ENCODE peak calls at places on chromosomes 1 and 21, in ten cellular contexts. P is adrenal gland; F is fibroblast of the aortic adventitia; Y is left lung; N is right lobe of liver; X is CD8-positive, alpha-beta T cell; I is OCI-LY7; D is astrocyte of the spinal cord; C is fibroblast of pulmonary artery; G is cardiac muscle cell. V is an unnamed sample.

GRCh38 chr1:2415801-2416208 is 3.4 kb upstream of the PEX10 start:
- DNase-seq in Y (no peak), C (no peak), N (no peak), G (no peak), P (no peak), D (no peak), X (peak), F (no peak), I (peak), V (no peak)

GRCh38 chr1:245378352-245379144 is 223.8 kb downstream of the KIF26B start:
- DNase-seq in Y (no peak), I (no peak), F (no peak), P (no peak), G (no peak), D (no peak), X (no peak), C (no peak), N (no peak), V (no peak)

GRCh38 chr1:201184734-201185453 is 5.7 kb upstream of the IGFN1 start:
- DNase-seq in G (peak), X (no peak), P (peak), F (peak), I (peak), C (peak), Y (no peak), D (peak), N (peak), V (peak)

GRCh38 chr1:18726388-18726787 is 95.7 kb downstream of the PAX7 start:
- DNase-seq in I (no peak), Y (no peak), C (no peak), G (no peak), F (no peak), N (no peak), X (no peak), P (no peak), D (no peak), V (no peak)

GRCh38 chr1:2180297-2181245 is 14.0 kb downstream of the FAAP20 start:
- DNase-seq in F (no peak), Y (no peak), N (no peak), P (no peak), X (no peak), D (no peak), I (no peak), G (no peak), C (no peak), V (no peak)

GRCh38 chr21:34280389-34280795 is 83.4 kb upstream of the KCNE2 start:
- DNase-seq in P (no peak), N (no peak), Y (no peak), X (no peak), F (peak), G (peak), D (no peak), C (peak), I (no peak), V (peak)

GRCh38 chr21:35475006-35475405 is 425.9 kb upstream of the RUNX1 start:
- DNase-seq in G (peak), C (peak), D (no peak), Y (no peak), P (peak), F (peak), I (no peak), N (no peak), X (no peak), V (peak)

GRCh38 chr21:34845521-34846213 is 176.9 kb downstream of the CLIC6 start:
- DNase-seq in F (peak), I (peak), N (no peak), D (peak), X (no peak), G (peak), C (peak), Y (peak), P (no peak), V (peak)

GRCh38 chr1:33946836-33947235 is 83.0 kb downstream of the HMGB4 start:
- DNase-seq in Y (no peak), I (no peak), X (no peak), N (no peak), G (no peak), P (no peak), F (no peak), D (no peak), C (no peak), V (no peak)

GRCh38 chr21:24994717-24995116 is 612.6 kb downstream of the MRPL39 start:
- DNase-seq in X (no peak), C (no peak), D (no peak), Y (no peak), I (no peak), P (no peak), F (no peak), G (no peak), N (no peak), V (no peak)

GRCh38 chr1:24966724-24967346 is 36.8 kb upstream of the RUNX3 start:
- DNase-seq in G (peak), P (no peak), I (no peak), F (peak), X (peak), D (peak), N (no peak), Y (peak), C (peak), V (peak)

GRCh38 chr1:99590578-99591209 is 55.2 kb upstream of the PALMD start:
- DNase-seq in D (peak), G (peak), I (no peak), C (peak), P (peak), F (peak), N (no peak), X (no peak), Y (no peak), V (peak)

GRCh38 chr1:29458737-29459550 is 222.6 kb downstream of the PTPRU start:
- DNase-seq in N (peak), F (no peak), C (no peak), Y (no peak), D (no peak), I (no peak), G (no peak), X (no peak), P (no peak), V (no peak)

GRCh38 chr1:40860706-40861226 is 1.4 kb downstream of the CITED4 start:
- DNase-seq in F (no peak), X (no peak), Y (no peak), P (peak), I (no peak), N (peak), D (no peak), G (no peak), C (no peak), V (no peak)

DNA sequence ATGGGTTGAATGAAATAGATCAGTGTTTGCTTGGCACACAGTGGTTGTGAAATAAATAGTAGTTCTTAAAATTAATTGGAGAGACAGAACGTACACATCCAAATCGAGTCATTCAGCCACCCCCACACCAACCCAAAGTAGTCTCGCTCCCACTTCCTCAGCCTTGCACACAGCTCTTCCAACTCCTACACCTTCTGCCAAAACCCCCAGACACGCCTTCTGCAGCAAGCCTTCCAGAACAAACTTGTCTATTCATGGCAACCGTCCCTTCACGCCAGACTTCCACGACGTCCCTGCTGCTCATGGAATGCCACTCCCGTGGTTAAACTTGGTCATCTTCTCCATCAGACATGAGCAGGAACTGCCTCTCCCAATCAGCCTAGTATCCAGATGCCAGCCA is 37.5 kb upstream of the RD3 start:
- DNase-seq in D (no peak), C (peak), Y (no peak), X (no peak), P (no peak), I (no peak), G (peak), F (peak), N (no peak), V (no peak)
- H3K4me3 ChIP-seq in D (no peak), C (no peak), Y (no peak), X (no peak), P (no peak), I (no peak), G (no peak), F (no peak), N (no peak), V (no peak)

GRCh38 chr21:41800425-41801186 is 33.8 kb upstream of the RIPK4 start:
- DNase-seq in D (no peak), P (no peak), C (no peak), I (no peak), G (no peak), N (no peak), X (no peak), Y (no peak), F (no peak), V (no peak)
- TF ChIP-seq CTCF in D (no peak), P (no peak), C (no peak), I (no peak), G (no peak), N (no peak), X (no peak), Y (no peak), F (no peak), V (no peak)

GRCh38 chr1:171845998-171846397 is 4.7 kb downstream of the DNM3 start:
- DNase-seq in N (no peak), G (no peak), C (no peak), X (no peak), P (no peak), I (no peak), Y (no peak), F (no peak), D (no peak), V (no peak)

GRCh38 chr1:171841050-171841910 is at the start of gene DNM3:
- DNase-seq in C (peak), Y (peak), N (peak), X (peak), P (peak), D (peak), G (peak), I (peak), F (peak), V (peak)

GRCh38 chr1:171841931-171842723 is 829 bp downstream of the DNM3 start:
- DNase-seq in G (no peak), C (no peak), F (no peak), D (no peak), I (no peak), N (no peak), X (no peak), Y (peak), P (peak), V (no peak)

GRCh38 chr1:171849245-171849898 is 8.1 kb downstream of the DNM3 start:
- DNase-seq in C (no peak), N (no peak), Y (no peak), G (no peak), D (no peak), I (no peak), P (no peak), X (no peak), F (no peak), V (no peak)

DNA sequence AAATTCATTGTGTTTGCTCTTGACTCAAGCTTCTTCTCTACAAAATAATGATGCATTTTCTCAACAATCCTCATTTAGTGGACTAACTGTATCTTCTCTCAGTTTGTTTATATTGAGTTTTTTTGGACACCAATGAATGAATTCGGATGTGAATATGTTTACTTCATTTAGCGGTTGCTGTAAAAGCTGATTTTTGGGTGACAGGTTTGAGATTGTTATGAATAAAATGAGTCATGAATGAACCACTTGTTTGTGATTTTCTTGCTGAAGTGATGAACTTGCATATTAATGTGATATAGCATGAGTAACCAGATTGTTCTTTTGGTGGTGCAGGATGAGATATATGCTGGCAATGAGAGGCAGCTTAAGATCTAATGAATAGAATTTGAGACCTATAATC is 3.1 kb downstream of the DNM3 start:
- DNase-seq in P (no peak), F (no peak), D (no peak), C (no peak), Y (no peak), X (no peak), G (no peak), I (no peak), N (no peak), V (no peak)
- H3K4me3 ChIP-seq in P (no peak), F (no peak), D (no peak), C (no peak), Y (no peak), X (no peak), G (no peak), I (no peak), N (no peak), V (no peak)

GRCh38 chr21:14382486-14382834 is 486 bp downstream of the HSPA13 start:
- DNase-seq in P (peak), G (peak), N (no peak), I (peak), D (no peak), C (peak), F (peak), X (no peak), Y (peak), V (peak)

DNA sequence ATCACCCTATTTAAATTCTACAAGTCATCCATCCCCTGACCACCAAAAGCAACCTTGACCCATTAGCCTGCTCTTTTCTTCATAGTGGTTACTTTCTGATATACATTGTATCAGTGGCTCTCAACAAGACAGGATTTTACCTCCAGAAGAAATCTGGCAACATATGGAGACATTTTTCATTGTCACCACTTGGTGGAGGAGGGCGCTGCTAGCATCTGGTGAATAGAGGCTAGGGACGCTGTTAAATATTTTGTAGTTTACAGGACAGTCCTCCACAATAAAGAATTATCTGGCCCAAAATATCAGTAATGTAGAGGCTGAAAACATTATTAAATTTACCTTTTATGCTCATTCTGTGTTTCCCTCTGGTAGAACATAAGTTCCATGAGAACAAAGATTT is 6.1 kb downstream of the HSPA13 start:
- DNase-seq in I (peak), Y (no peak), X (no peak), P (no peak), C (no peak), D (no peak), N (no peak), F (no peak), G (no peak), V (no peak)
- TF ChIP-seq CTCF in I (peak), Y (no peak), X (no peak), P (no peak), C (no peak), D (no peak), N (no peak), F (peak), G (no peak), V (no peak)

DNA sequence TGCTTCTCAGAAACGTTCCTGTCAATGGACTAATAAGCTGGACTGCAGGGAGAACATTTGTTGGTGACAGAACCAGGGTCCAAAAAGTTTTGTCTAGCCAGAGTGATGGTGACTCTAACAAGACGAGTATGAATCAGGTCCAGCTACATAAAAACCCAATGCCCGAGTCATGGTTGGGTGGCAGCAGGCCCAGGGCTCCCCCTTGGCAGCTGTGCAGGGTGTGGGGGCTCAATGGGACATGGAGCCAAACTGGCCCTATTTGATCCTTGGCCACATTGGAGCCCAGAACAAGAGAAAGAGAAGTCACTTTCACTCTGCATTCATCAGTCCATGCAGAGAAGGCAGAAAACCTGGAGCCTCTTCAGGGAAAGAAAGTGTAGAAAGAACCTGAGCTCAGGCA is 37.9 kb upstream of the TENT5C start:
- DNase-seq in Y (no peak), C (no peak), P (no peak), I (no peak), G (no peak), X (no peak), N (no peak), D (no peak), F (no peak), V (no peak)
- H3K4me3 ChIP-seq in Y (no peak), C (no peak), P (no peak), I (no peak), G (no peak), X (no peak), N (no peak), D (no peak), F (no peak), V (no peak)

GRCh38 chr1:62912028-62912638 is 128.2 kb downstream of the ATG4C start:
- DNase-seq in F (peak), X (no peak), Y (no peak), C (peak), I (peak), P (no peak), D (peak), N (no peak), G (peak), V (peak)
- TF ChIP-seq CTCF in F (peak), X (no peak), Y (peak), C (peak), I (peak), P (peak), D (peak), N (peak), G (peak), V (peak)

DNA sequence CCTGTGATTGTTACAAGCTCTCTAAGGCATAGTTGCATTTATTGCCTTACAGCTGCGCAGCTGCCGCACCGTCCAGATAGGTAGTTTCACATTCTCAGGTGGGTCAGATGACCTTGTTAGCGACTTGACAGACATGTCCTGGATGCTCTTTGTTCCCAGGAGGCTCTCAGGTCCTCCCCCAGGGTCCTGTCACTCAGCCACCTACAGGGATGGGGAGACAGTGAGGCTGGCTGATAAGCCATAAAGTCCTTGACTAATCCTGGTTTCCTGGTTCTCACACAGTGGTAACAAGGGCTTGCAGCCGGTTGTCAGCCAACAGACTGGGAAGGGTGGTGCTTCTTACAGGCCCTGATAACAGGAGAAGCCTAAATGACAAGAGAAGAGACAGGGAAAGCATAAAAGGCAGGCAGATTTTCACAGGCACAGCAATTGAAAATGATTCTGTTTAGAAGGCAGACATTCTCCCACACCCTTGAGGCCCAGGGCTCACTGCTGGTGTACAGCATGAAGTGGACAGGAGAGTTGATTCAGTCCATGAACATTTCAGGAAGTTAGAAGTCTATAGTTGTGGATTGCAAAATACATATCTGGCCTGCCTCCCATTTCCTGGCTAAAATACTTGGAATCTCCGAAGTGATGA is 2.9 kb downstream of the ARF1 start:
- DNase-seq in D (peak), P (peak), Y (peak), G (peak), X (no peak), N (no peak), F (peak), C (peak), I (no peak), V (peak)
- H3K4me3 ChIP-seq in D (no peak), P (peak), Y (peak), G (peak), X (no peak), N (no peak), F (peak), C (peak), I (peak), V (peak)

GRCh38 chr1:247118946-247119446 is 14.8 kb upstream of the ZNF669 start:
- DNase-seq in C (peak), I (peak), G (peak), N (no peak), D (peak), P (no peak), X (no peak), Y (no peak), F (peak), V (peak)
- TF ChIP-seq CTCF in C (no peak), I (peak), G (peak), N (peak), D (peak), P (no peak), X (no peak), Y (no peak), F (no peak), V (peak)

V was measured in cardiac fibroblast.